ENCODE peak calls at places on chromosomes 12 and 14, in six cellular contexts. P is psoas muscle, J is tibial nerve, K is mesendoderm, E is fibroblast of lung, N is left ventricle myocardium inferior. C is an unnamed sample. For H3K27me3 and H3K4me1, the result is how much of the 10 kb centered on the place peaks cover.

GRCh38 chr14:55609681-55610080 is 29.7 kb downstream of the KTN1 start:
- DNase-seq in K (peak), J (no peak), N (no peak), E (peak), P (no peak), C (no peak)

GRCh38 chr12:127485528-127485927 is 781.4 kb upstream of the TMEM132C start:
- DNase-seq in P (no peak), E (peak), K (peak), N (no peak), J (no peak), C (peak)

GRCh38 chr14:74401504-74402241 is 24.3 kb downstream of the SYNDIG1L start:
- DNase-seq in E (no peak), J (no peak), K (peak), N (peak), P (peak), C (peak)

GRCh38 chr12:79634957-79635471 is 55.8 kb downstream of the PAWR start:
- DNase-seq in E (no peak), K (peak), P (no peak), J (no peak), N (no peak), C (no peak)

GRCh38 chr12:48008349-48008748 is 4.1 kb upstream of the COL2A1 start:
- DNase-seq in N (no peak), K (no peak), J (no peak), E (no peak), P (no peak), C (no peak)

GRCh38 chr14:54329082-54329695 is 67.6 kb upstream of the CDKN3 start:
- DNase-seq in N (peak), J (peak), E (peak), P (peak), K (peak), C (peak)

GRCh38 chr14:97280526-97280925 is 483.3 kb downstream of the VRK1 start:
- DNase-seq in J (no peak), E (no peak), N (no peak), K (peak), P (no peak), C (no peak)

GRCh38 chr12:115752913-115753726 is 524.4 kb downstream of the MED13L start:
- DNase-seq in E (peak), J (no peak), P (no peak), K (peak), N (no peak), C (peak)

GRCh38 chr12:128015276-128015675 is 251.7 kb upstream of the TMEM132C start:
- DNase-seq in E (no peak), J (no peak), K (no peak), P (no peak), N (no peak), C (no peak)

GRCh38 chr14:64971890-64972785 is at the start of gene RAB15:
- DNase-seq in P (peak), J (no peak), E (no peak), K (no peak), N (peak), C (peak)

GRCh38 chr12:79933043-79933442 is 1.9 kb downstream of the PPP1R12A start:
- DNase-seq in K (no peak), E (no peak), J (no peak), P (no peak), N (no peak), C (no peak)

GRCh38 chr12:3313655-3314305 is 177.2 kb upstream of the PRMT8 start:
- DNase-seq in K (peak), E (no peak), N (no peak), J (no peak), P (no peak), C (peak)

GRCh38 chr12:76518699-76519098 is 40.9 kb downstream of the OSBPL8 start:
- DNase-seq in J (no peak), P (no peak), N (no peak), E (no peak), K (no peak), C (no peak)

GRCh38 chr12:31756977-31757420 is 28.2 kb upstream of the AMN1 start:
- DNase-seq in N (no peak), P (no peak), J (no peak), E (peak), K (no peak), C (no peak)

GRCh38 chr14:75299064-75299463 is 20.4 kb downstream of the FOS start:
- DNase-seq in P (peak), K (peak), N (no peak), J (peak), E (peak), C (no peak)

GRCh38 chr14:68820119-68820518 is 27.3 kb upstream of the ZFP36L1 start:
- DNase-seq in E (no peak), K (no peak), N (no peak), P (no peak), J (no peak), C (no peak)

GRCh38 chr12:131540138-131540623 is 170.7 kb upstream of the SFSWAP start:
- DNase-seq in K (no peak), P (no peak), E (no peak), N (no peak), J (no peak), C (no peak)

GRCh38 chr12:116594325-116595038 is 35.3 kb downstream of the MAP1LC3B2 start:
- DNase-seq in K (no peak), J (no peak), P (no peak), E (no peak), N (peak), C (no peak)

GRCh38 chr12:57765003-57765697 is 1.7 kb downstream of the CYP27B1 start:
- DNase-seq in E (no peak), P (peak), J (no peak), N (peak), K (peak), C (peak)

GRCh38 chr12:87529386-87529785 is 499.8 kb downstream of the C12orf50 start:
- DNase-seq in J (no peak), P (no peak), N (no peak), K (no peak), E (no peak), C (peak)

GRCh38 chr12:25769076-25769945 is 189.2 kb upstream of the RASSF8 start:
- DNase-seq in N (no peak), J (no peak), P (no peak), K (no peak), E (peak), C (no peak)

DNA sequence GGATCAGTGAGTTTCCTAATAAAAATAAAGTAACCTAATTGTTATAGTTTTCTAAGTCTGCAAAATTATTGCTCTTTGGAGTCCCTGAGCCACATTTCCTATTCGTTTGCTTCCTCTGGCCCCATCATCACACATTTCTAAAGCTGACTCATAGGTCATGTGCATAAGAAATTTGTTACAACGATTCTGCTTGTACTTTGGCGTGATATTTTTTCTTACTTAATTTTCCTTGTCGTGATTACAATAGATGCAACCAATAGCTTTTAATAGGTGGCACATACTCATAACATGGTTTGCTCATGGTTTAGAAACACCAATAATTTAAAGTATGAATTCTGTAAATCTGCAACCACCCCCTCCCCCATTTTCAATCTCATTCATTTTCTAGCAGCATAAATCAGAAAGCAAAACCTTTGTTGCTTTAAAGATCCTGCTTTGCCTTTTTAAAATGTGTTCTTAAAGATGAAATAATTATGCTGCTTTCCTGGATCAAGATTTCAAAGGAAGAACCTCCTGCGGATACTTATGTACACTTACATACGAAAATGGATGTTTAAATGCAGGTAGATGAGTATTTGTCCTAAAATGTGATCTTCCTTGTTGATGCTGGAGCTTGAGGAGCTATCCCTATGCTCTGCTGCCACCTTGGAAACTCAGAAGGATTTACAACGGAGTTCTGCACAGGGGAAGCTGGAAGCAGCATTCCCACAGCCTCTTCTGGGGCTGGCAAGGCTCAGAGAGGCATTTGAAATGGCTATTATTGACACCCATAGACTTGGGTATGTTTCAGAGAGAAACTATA is 1.7 kb upstream of the FLRT2 start:
- DNase-seq in J (no peak), N (no peak), P (no peak), K (peak), E (peak), C (peak)
- H3K27ac ChIP-seq in J (peak), N (peak), P (peak), K (no peak), E (peak), C (peak)

DNA sequence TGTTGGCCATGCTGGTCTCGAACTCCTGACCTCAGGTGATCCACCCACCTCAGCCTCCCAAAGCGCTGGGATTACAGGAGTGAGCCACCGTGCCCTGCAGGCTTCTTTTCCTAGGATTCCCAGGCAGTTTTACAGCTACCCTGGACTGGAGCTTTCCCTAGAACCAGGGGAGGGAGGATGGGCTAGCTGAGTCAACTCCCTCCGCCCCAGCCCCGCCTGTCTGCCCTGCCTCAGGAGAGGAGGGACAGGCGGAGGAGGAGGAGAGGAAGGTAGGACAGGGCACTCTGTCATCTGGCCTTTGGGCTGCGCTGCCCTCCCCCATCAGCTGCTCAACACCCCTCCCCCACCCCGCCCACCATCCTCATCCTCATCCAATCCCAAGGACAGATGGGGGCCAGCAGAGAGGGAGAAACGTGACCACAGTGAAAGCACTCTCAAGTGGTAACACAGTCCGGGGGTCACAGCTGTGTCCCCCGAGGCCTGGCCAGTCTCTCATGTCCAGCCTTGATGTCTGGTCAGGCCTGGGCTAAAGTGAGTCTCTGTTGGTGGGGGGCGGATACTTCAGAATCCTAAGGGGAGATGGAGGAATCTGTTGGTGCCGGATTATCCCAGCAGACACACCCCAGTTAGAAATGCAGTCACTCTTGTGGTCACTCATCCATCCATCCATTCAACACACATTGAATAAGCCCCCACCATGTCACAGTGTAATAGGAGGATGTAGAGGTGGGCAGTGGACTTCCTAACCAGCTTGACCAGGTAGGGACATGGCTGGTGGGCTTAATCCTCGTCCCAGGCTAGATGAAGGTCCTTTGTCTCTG is 12.3 kb downstream of the FIGNL2 start:
- DNase-seq in K (peak), E (no peak), J (no peak), P (no peak), N (no peak), C (no peak)
- H3K27me3 ChIP-seq in K (under half), E (under half), J (under half), P (under half), N (half or more), C (half or more)

GRCh38 chr12:45259732-45260480 is 44.0 kb downstream of the ANO6 start:
- DNase-seq in E (peak), N (no peak), P (no peak), K (peak), J (no peak), C (no peak)

GRCh38 chr12:45257185-45257585 is 41.3 kb downstream of the ANO6 start:
- DNase-seq in K (no peak), N (no peak), E (no peak), J (no peak), P (no peak), C (no peak)

GRCh38 chr12:45263587-45263986 is 47.7 kb downstream of the ANO6 start:
- DNase-seq in J (no peak), E (no peak), P (no peak), K (no peak), N (no peak), C (no peak)

GRCh38 chr12:45260481-45260824 is 44.6 kb downstream of the ANO6 start:
- DNase-seq in E (no peak), P (no peak), N (no peak), J (no peak), K (no peak), C (no peak)

DNA sequence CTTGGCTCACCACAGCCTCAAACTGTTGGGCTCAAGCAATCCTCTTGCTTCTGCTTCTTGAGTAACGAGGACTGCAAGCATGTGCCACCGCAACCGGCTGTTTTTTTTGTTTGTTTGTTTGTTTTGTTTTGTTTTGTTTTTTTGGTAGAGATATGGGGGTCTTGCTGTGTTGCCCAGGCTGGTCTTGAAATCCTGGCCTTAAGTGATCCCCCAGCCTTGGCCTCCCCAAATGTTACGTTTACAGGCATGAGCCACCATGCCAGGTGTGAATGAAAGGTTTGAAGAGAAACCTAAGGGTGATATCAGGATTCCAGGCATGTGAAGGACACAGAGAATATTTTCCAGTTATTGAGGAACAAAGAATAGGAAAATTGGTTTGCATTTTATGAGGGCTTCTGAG is 45.0 kb downstream of the ANO6 start:
- DNase-seq in J (no peak), K (no peak), E (no peak), P (no peak), N (no peak), C (no peak)
- H3K4me1 ChIP-seq in J (under half), K (under half), E (under half), P (half or more), N (half or more), C (under half)

GRCh38 chr12:89356069-89356665 is 3.9 kb upstream of the DUSP6 start:
- DNase-seq in E (no peak), J (no peak), P (no peak), K (peak), N (no peak), C (no peak)

GRCh38 chr12:89358805-89359204 is 6.5 kb upstream of the DUSP6 start:
- DNase-seq in N (no peak), J (no peak), E (no peak), P (no peak), K (no peak), C (no peak)

GRCh38 chr12:89355243-89356068 is 3.2 kb upstream of the DUSP6 start:
- DNase-seq in J (no peak), K (peak), E (peak), N (no peak), P (no peak), C (no peak)

GRCh38 chr12:89359615-89360014 is 7.3 kb upstream of the DUSP6 start:
- DNase-seq in P (no peak), E (no peak), J (no peak), K (no peak), N (no peak), C (no peak)

GRCh38 chr12:89357297-89357730 is 5.0 kb upstream of the DUSP6 start:
- DNase-seq in J (no peak), K (peak), N (no peak), E (no peak), P (no peak), C (no peak)
- H3K27ac ChIP-seq in J (no peak), K (no peak), N (no peak), E (no peak), P (no peak), C (no peak)

DNA sequence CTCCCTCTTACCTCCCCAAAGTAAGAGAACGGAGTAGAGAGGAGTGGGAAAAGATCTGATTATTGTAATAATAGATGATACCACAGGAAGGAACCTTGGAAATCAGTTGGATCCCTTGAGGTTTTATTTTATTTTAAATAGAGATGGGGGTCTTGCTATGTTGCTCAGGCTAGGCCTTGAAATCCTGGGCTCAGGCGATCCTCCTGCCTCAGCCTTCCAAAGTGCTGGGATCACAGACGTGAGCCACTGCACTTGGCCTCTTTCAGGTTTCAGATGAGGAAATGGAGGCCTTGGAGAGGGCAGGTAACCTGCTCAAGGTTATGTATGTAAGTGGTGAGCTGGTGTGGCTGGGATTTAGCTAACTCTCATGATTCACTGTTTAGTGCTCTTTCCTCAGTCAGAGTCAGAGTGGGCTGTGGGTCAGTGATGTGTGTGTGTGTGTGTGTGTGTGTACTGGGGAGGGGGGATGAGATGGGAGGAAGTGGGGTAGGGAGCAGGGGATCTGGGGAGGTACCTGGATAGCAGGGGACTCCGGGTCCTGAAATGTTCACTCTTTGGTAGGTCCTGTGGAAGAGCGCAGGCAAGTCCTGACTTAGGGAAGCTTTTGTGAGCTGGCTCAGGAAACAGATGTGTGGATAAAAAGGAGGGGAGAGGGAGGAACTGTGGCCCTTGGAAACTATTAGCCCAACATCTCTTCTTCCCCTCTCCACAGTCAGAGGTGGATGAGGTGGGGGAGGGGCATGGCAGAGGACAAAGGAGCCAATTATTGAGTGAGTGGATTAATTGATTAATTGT is 4.7 kb upstream of the CISTR start:
- DNase-seq in N (no peak), P (no peak), J (no peak), E (no peak), K (no peak), C (no peak)
- H3K27me3 ChIP-seq in N (half or more), P (under half), J (under half), E (half or more), K (under half), C (under half)

GRCh38 chr12:109098671-109099070 is 1.3 kb downstream of the UNG start:
- DNase-seq in P (no peak), J (no peak), K (peak), E (peak), N (no peak), C (no peak)

GRCh38 chr12:109099426-109100020 is 2.1 kb downstream of the UNG start:
- DNase-seq in P (no peak), N (no peak), E (no peak), J (no peak), K (no peak), C (no peak)

GRCh38 chr12:109097435-109098141 is at the start of gene UNG:
- DNase-seq in K (peak), N (peak), J (peak), E (peak), P (peak), C (peak)

GRCh38 chr12:109098142-109098652 is 800 bp downstream of the UNG start:
- DNase-seq in N (no peak), E (peak), J (no peak), P (peak), K (no peak), C (no peak)

GRCh38 chr12:109097140-109097434 is 310 bp upstream of the UNG start:
- DNase-seq in P (no peak), K (no peak), E (no peak), J (no peak), N (no peak), C (no peak)
- H3K4me1 ChIP-seq in P (under half), K (under half), E (under half), J (under half), N (half or more), C (under half)

GRCh38 chr12:110917961-110918360 is 2.4 kb downstream of the MYL2 start:
- DNase-seq in E (no peak), J (no peak), P (no peak), N (no peak), K (no peak), C (no peak)
- H3K27ac ChIP-seq in E (no peak), J (no peak), P (peak), N (peak), K (no peak), C (no peak)